ENCODE peak calls at places on chromosomes 13 and 19, in seven cellular contexts. One of them, this sample, is unnamed.
A peak's percentile ranks its signal among the peaks of the same experiment; 100 is the strongest.

GRCh38 chr13:78298657-78299056 is 304.7 kb downstream of the POU4F1 start:
- DNase-seq in effector memory CD4-positive, alpha-beta T cell: no peak
- DNase-seq in lung: no peak
- DNase-seq in heart left ventricle: no peak
- DNase-seq in CD8-positive, alpha-beta T cell: no peak
- DNase-seq in tibial artery: no peak
- DNase-seq in right lobe of liver: no peak
- DNase-seq in this sample: no peak

GRCh38 chr19:1241417-1242095 is at the start of gene ATP5F1D:
- DNase-seq in heart left ventricle: peak; percentile 98
- DNase-seq in CD8-positive, alpha-beta T cell: peak; percentile 91
- DNase-seq in right lobe of liver: peak; percentile 96
- DNase-seq in tibial artery: peak; percentile 97
- DNase-seq in lung: peak; percentile 93
- DNase-seq in effector memory CD4-positive, alpha-beta T cell: peak; percentile 81
- DNase-seq in this sample: peak; percentile 80

GRCh38 chr13:93270769-93271753 is 44.5 kb downstream of the GPC6 start:
- DNase-seq in effector memory CD4-positive, alpha-beta T cell: no peak
- DNase-seq in CD8-positive, alpha-beta T cell: no peak
- DNase-seq in right lobe of liver: no peak
- DNase-seq in tibial artery: no peak
- DNase-seq in heart left ventricle: no peak
- DNase-seq in lung: no peak
- DNase-seq in this sample: no peak

GRCh38 chr19:38831142-38831605 is 420 bp downstream of the ECH1 start:
- DNase-seq in CD8-positive, alpha-beta T cell: no peak
- DNase-seq in tibial artery: peak; percentile 79
- DNase-seq in effector memory CD4-positive, alpha-beta T cell: peak; percentile 11
- DNase-seq in lung: peak; percentile 86
- DNase-seq in right lobe of liver: peak; percentile 91
- DNase-seq in heart left ventricle: peak; percentile 77
- DNase-seq in this sample: no peak

GRCh38 chr19:2455481-2456300 is 1.1 kb downstream of the LMNB2 start:
- DNase-seq in tibial artery: no peak
- DNase-seq in lung: no peak
- DNase-seq in heart left ventricle: peak; percentile 68
- DNase-seq in CD8-positive, alpha-beta T cell: peak; percentile 61
- DNase-seq in right lobe of liver: no peak
- DNase-seq in effector memory CD4-positive, alpha-beta T cell: peak; percentile 60
- DNase-seq in this sample: peak; percentile 29

GRCh38 chr13:50679321-50679720 is 164.2 kb downstream of the DLEU7 start:
- DNase-seq in CD8-positive, alpha-beta T cell: no peak
- DNase-seq in lung: no peak
- DNase-seq in right lobe of liver: no peak
- DNase-seq in heart left ventricle: no peak
- DNase-seq in tibial artery: no peak
- DNase-seq in effector memory CD4-positive, alpha-beta T cell: no peak
- DNase-seq in this sample: no peak

GRCh38 chr19:44653977-44654784 is 10.5 kb downstream of the PVR start:
- DNase-seq in heart left ventricle: peak; percentile 88
- DNase-seq in CD8-positive, alpha-beta T cell: peak; percentile 73
- DNase-seq in lung: peak; percentile 79
- DNase-seq in right lobe of liver: peak; percentile 88
- DNase-seq in effector memory CD4-positive, alpha-beta T cell: peak; percentile 56
- DNase-seq in tibial artery: peak; percentile 80
- DNase-seq in this sample: peak; percentile 72

GRCh38 chr19:18306903-18307681 is 15.8 kb downstream of the LSM4 start:
- DNase-seq in right lobe of liver: no peak
- DNase-seq in lung: no peak
- DNase-seq in heart left ventricle: peak; percentile 56
- DNase-seq in tibial artery: peak; percentile 90
- DNase-seq in CD8-positive, alpha-beta T cell: peak; percentile 59
- DNase-seq in effector memory CD4-positive, alpha-beta T cell: peak; percentile 29
- DNase-seq in this sample: peak; percentile 22

GRCh38 chr13:108769213-108770070 is 140.0 kb downstream of the MYO16 start:
- DNase-seq in effector memory CD4-positive, alpha-beta T cell: no peak
- DNase-seq in lung: no peak
- DNase-seq in tibial artery: no peak
- DNase-seq in CD8-positive, alpha-beta T cell: no peak
- DNase-seq in heart left ventricle: no peak
- DNase-seq in right lobe of liver: no peak
- DNase-seq in this sample: no peak

GRCh38 chr19:56839665-56840451 is 668 bp downstream of the PEG3 start:
- DNase-seq in CD8-positive, alpha-beta T cell: peak; percentile 50
- DNase-seq in right lobe of liver: peak; percentile 97
- DNase-seq in lung: peak; percentile 86
- DNase-seq in tibial artery: peak; percentile 98
- DNase-seq in effector memory CD4-positive, alpha-beta T cell: no peak
- DNase-seq in heart left ventricle: peak; percentile 91
- DNase-seq in this sample: no peak

GRCh38 chr19:58182577-58182988 is 278 bp upstream of the ZNF274 start:
- DNase-seq in heart left ventricle: peak; percentile 94
- DNase-seq in right lobe of liver: no peak
- DNase-seq in lung: no peak
- DNase-seq in CD8-positive, alpha-beta T cell: peak; percentile 90
- DNase-seq in tibial artery: no peak
- DNase-seq in effector memory CD4-positive, alpha-beta T cell: peak; percentile 84
- DNase-seq in this sample: no peak

GRCh38 chr13:27600712-27601111 is 19.6 kb downstream of the LNX2 start:
- DNase-seq in CD8-positive, alpha-beta T cell: no peak
- DNase-seq in lung: no peak
- DNase-seq in tibial artery: no peak
- DNase-seq in right lobe of liver: no peak
- DNase-seq in effector memory CD4-positive, alpha-beta T cell: no peak
- DNase-seq in heart left ventricle: no peak
- DNase-seq in this sample: no peak

GRCh38 chr13:53104120-53104519 is 75.5 kb downstream of the OLFM4 start:
- DNase-seq in heart left ventricle: peak; percentile 37
- DNase-seq in effector memory CD4-positive, alpha-beta T cell: no peak
- DNase-seq in tibial artery: no peak
- DNase-seq in right lobe of liver: no peak
- DNase-seq in lung: no peak
- DNase-seq in CD8-positive, alpha-beta T cell: no peak
- DNase-seq in this sample: no peak

GRCh38 chr19:35006999-35007365 is 6.9 kb downstream of the GRAMD1A start:
- DNase-seq in heart left ventricle: no peak
- DNase-seq in tibial artery: no peak
- DNase-seq in right lobe of liver: no peak
- DNase-seq in effector memory CD4-positive, alpha-beta T cell: no peak
- DNase-seq in CD8-positive, alpha-beta T cell: no peak
- DNase-seq in lung: no peak
- DNase-seq in this sample: no peak

GRCh38 chr19:35005256-35005977 is 5.3 kb downstream of the GRAMD1A start:
- DNase-seq in lung: no peak
- DNase-seq in effector memory CD4-positive, alpha-beta T cell: no peak
- DNase-seq in right lobe of liver: peak; percentile 46
- DNase-seq in heart left ventricle: no peak
- DNase-seq in CD8-positive, alpha-beta T cell: no peak
- DNase-seq in tibial artery: no peak
- DNase-seq in this sample: no peak

GRCh38 chr19:35008891-35009341 is 8.8 kb downstream of the GRAMD1A start:
- DNase-seq in CD8-positive, alpha-beta T cell: no peak
- DNase-seq in heart left ventricle: no peak
- DNase-seq in lung: no peak
- DNase-seq in right lobe of liver: no peak
- DNase-seq in effector memory CD4-positive, alpha-beta T cell: no peak
- DNase-seq in tibial artery: no peak
- DNase-seq in this sample: no peak

GRCh38 chr19:35004517-35005255 is 4.6 kb downstream of the GRAMD1A start:
- DNase-seq in lung: no peak
- DNase-seq in tibial artery: no peak
- DNase-seq in CD8-positive, alpha-beta T cell: no peak
- DNase-seq in effector memory CD4-positive, alpha-beta T cell: no peak
- DNase-seq in heart left ventricle: no peak
- DNase-seq in right lobe of liver: peak; percentile 42
- DNase-seq in this sample: no peak

GRCh38 chr19:35006342-35006998 is 6.3 kb downstream of the GRAMD1A start:
- DNase-seq in heart left ventricle: no peak
- DNase-seq in lung: peak; percentile 76
- DNase-seq in CD8-positive, alpha-beta T cell: no peak
- DNase-seq in effector memory CD4-positive, alpha-beta T cell: no peak
- DNase-seq in tibial artery: no peak
- DNase-seq in right lobe of liver: peak; percentile 52
- DNase-seq in this sample: no peak
- H3K4me1 ChIP-seq in heart left ventricle: peaks cover 38% of the 10 kb centered on the region
- H3K4me1 ChIP-seq in lung: peaks cover 5% of the 10 kb centered on the region
- H3K4me1 ChIP-seq in CD8-positive, alpha-beta T cell: peaks cover 54% of the 10 kb centered on the region
- H3K4me1 ChIP-seq in effector memory CD4-positive, alpha-beta T cell: peaks cover 37% of the 10 kb centered on the region
- H3K4me1 ChIP-seq in tibial artery: no peaks in the 10 kb centered on the region
- H3K4me1 ChIP-seq in right lobe of liver: no peaks in the 10 kb centered on the region
- H3K4me1 ChIP-seq in this sample: peaks cover 39% of the 10 kb centered on the region

GRCh38 chr19:33805313-33805712 is 8.6 kb downstream of the KCTD15 start:
- DNase-seq in effector memory CD4-positive, alpha-beta T cell: no peak
- DNase-seq in right lobe of liver: no peak
- DNase-seq in CD8-positive, alpha-beta T cell: no peak
- DNase-seq in tibial artery: no peak
- DNase-seq in lung: no peak
- DNase-seq in heart left ventricle: no peak
- DNase-seq in this sample: no peak

GRCh38 chr19:33802801-33803200 is 6.1 kb downstream of the KCTD15 start:
- DNase-seq in effector memory CD4-positive, alpha-beta T cell: no peak
- DNase-seq in heart left ventricle: no peak
- DNase-seq in CD8-positive, alpha-beta T cell: no peak
- DNase-seq in right lobe of liver: no peak
- DNase-seq in lung: no peak
- DNase-seq in tibial artery: no peak
- DNase-seq in this sample: no peak

GRCh38 chr19:33802001-33802400 is 5.3 kb downstream of the KCTD15 start:
- DNase-seq in right lobe of liver: no peak
- DNase-seq in lung: no peak
- DNase-seq in tibial artery: no peak
- DNase-seq in heart left ventricle: no peak
- DNase-seq in CD8-positive, alpha-beta T cell: no peak
- DNase-seq in effector memory CD4-positive, alpha-beta T cell: no peak
- DNase-seq in this sample: no peak

GRCh38 chr19:33804021-33804799 is 7.5 kb downstream of the KCTD15 start:
- DNase-seq in heart left ventricle: no peak
- DNase-seq in effector memory CD4-positive, alpha-beta T cell: no peak
- DNase-seq in CD8-positive, alpha-beta T cell: no peak
- DNase-seq in right lobe of liver: peak; percentile 95
- DNase-seq in tibial artery: peak; percentile 89
- DNase-seq in lung: no peak
- DNase-seq in this sample: no peak

DNA sequence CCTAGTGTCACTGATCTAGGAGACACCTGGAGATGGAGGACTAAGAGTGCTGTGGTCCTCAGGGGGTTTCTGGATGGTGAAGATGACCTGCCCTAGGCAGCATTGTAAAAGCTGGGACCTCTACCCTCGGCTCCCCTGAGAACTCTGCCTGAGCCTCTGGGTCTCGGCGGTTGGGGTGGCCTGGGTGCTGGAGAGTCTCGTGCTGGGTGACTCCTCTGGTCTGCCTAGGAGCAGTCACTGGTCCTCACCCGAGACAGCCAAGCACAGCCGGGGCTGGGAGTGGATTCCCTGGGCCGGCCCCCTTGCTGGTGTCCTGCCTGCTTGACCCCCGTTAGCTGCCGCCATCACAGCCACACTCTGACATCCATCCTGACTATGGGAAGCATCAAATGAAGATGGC is 6.7 kb downstream of the KCTD15 start:
- DNase-seq in tibial artery: no peak
- DNase-seq in right lobe of liver: no peak
- DNase-seq in heart left ventricle: no peak
- DNase-seq in CD8-positive, alpha-beta T cell: no peak
- DNase-seq in effector memory CD4-positive, alpha-beta T cell: no peak
- DNase-seq in lung: no peak
- DNase-seq in this sample: no peak
- H3K4me1 ChIP-seq in tibial artery: no peaks in the 10 kb centered on the region
- H3K4me1 ChIP-seq in right lobe of liver: peaks cover 11% of the 10 kb centered on the region
- H3K4me1 ChIP-seq in heart left ventricle: peaks cover 25% of the 10 kb centered on the region
- H3K4me1 ChIP-seq in CD8-positive, alpha-beta T cell: no peaks in the 10 kb centered on the region
- H3K4me1 ChIP-seq in effector memory CD4-positive, alpha-beta T cell: peaks cover 12% of the 10 kb centered on the region
- H3K4me1 ChIP-seq in lung: no peaks in the 10 kb centered on the region
- H3K4me1 ChIP-seq in this sample: no peaks in the 10 kb centered on the region

GRCh38 chr13:40732658-40733057 is 38.3 kb downstream of the MRPS31 start:
- DNase-seq in heart left ventricle: no peak
- DNase-seq in right lobe of liver: no peak
- DNase-seq in effector memory CD4-positive, alpha-beta T cell: no peak
- DNase-seq in tibial artery: no peak
- DNase-seq in CD8-positive, alpha-beta T cell: no peak
- DNase-seq in lung: no peak
- DNase-seq in this sample: no peak
- H3K4me1 ChIP-seq in heart left ventricle: no peaks in the 10 kb centered on the region
- H3K4me1 ChIP-seq in right lobe of liver: no peaks in the 10 kb centered on the region
- H3K4me1 ChIP-seq in effector memory CD4-positive, alpha-beta T cell: no peaks in the 10 kb centered on the region
- H3K4me1 ChIP-seq in tibial artery: no peaks in the 10 kb centered on the region
- H3K4me1 ChIP-seq in CD8-positive, alpha-beta T cell: peaks cover 5% of the 10 kb centered on the region
- H3K4me1 ChIP-seq in lung: no peaks in the 10 kb centered on the region
- H3K4me1 ChIP-seq in this sample: no peaks in the 10 kb centered on the region

GRCh38 chr19:3809881-3810707 is 23.9 kb upstream of the MATK start:
- DNase-seq in heart left ventricle: no peak
- DNase-seq in CD8-positive, alpha-beta T cell: peak; percentile 19
- DNase-seq in right lobe of liver: no peak
- DNase-seq in tibial artery: no peak
- DNase-seq in effector memory CD4-positive, alpha-beta T cell: no peak
- DNase-seq in lung: no peak
- DNase-seq in this sample: no peak
- H3K4me1 ChIP-seq in heart left ventricle: peaks cover 11% of the 10 kb centered on the region
- H3K4me1 ChIP-seq in CD8-positive, alpha-beta T cell: peaks cover 48% of the 10 kb centered on the region
- H3K4me1 ChIP-seq in right lobe of liver: no peaks in the 10 kb centered on the region
- H3K4me1 ChIP-seq in tibial artery: no peaks in the 10 kb centered on the region
- H3K4me1 ChIP-seq in effector memory CD4-positive, alpha-beta T cell: peaks cover 14% of the 10 kb centered on the region
- H3K4me1 ChIP-seq in lung: no peaks in the 10 kb centered on the region
- H3K4me1 ChIP-seq in this sample: peaks cover 26% of the 10 kb centered on the region